ENCODE peak calls at places on chromosome 21, in nine cellular contexts. B, M, R, V, E, P, A, D and J are unnamed samples.

GRCh38 chr21:25638634-25639166 is 358 bp upstream of the JAM2 start:
- DNase-seq in B (no peak), M (no peak), R (no peak), V (no peak), E (no peak), P (no peak), A (no peak), D (no peak), J (no peak)

GRCh38 chr21:37463083-37463780 is 96.7 kb downstream of the DYRK1A start:
- DNase-seq in B (no peak), M (no peak), R (no peak), V (no peak), E (peak; percentile 59), P (no peak), A (no peak), D (peak; percentile 35), J (no peak)

GRCh38 chr21:16838330-16838729 is 674.5 kb upstream of the CXADR start:
- DNase-seq in B (no peak), M (no peak), R (no peak), V (no peak), E (no peak), P (no peak), A (no peak), D (no peak), J (no peak)

GRCh38 chr21:21003701-21004100 is 5.5 kb downstream of the NCAM2 start:
- DNase-seq in B (no peak), M (no peak), R (no peak), V (no peak), E (peak; percentile 79), P (no peak), A (no peak), D (peak; percentile 32), J (no peak)

GRCh38 chr21:40706161-40706560 is 140.8 kb downstream of the DSCAM start:
- DNase-seq in B (no peak), M (no peak), R (no peak), V (no peak), E (no peak), P (no peak), A (no peak), D (no peak), J (no peak)

GRCh38 chr21:28325618-28326017 is 667.1 kb downstream of the LTN1 start:
- DNase-seq in B (no peak), M (no peak), R (no peak), V (no peak), E (no peak), P (no peak), A (no peak), D (no peak), J (no peak)

GRCh38 chr21:35333831-35334593 is 284.9 kb upstream of the RUNX1 start:
- DNase-seq in B (no peak), M (no peak), R (no peak), V (no peak), E (peak; percentile 32), P (no peak), A (peak; percentile 35), D (no peak), J (peak; percentile 48)

GRCh38 chr21:41186763-41187536 is 19.0 kb downstream of the BACE2 start:
- DNase-seq in B (no peak), M (no peak), R (no peak), V (no peak), E (no peak), P (no peak), A (no peak), D (no peak), J (no peak)

GRCh38 chr21:38236232-38236631 is 20.6 kb upstream of the KCNJ15 start:
- DNase-seq in B (no peak), M (no peak), R (no peak), V (no peak), E (no peak), P (no peak), A (no peak), D (no peak), J (no peak)

GRCh38 chr21:34029724-34030528 is 43.5 kb upstream of the MRPS6 start:
- DNase-seq in B (peak; percentile 23), M (no peak), R (peak; percentile 80), V (peak; percentile 4), E (peak; percentile 19), P (no peak), A (no peak), D (no peak), J (no peak)

GRCh38 chr21:38930838-38931237 is 125.1 kb downstream of the ETS2 start:
- DNase-seq in B (no peak), M (no peak), R (no peak), V (no peak), E (peak; percentile 71), P (no peak), A (peak; percentile 56), D (no peak), J (no peak)